ENCODE peak calls at places on chromosome 15, in nine cellular contexts. O is ovary, Z is sigmoid colon, I is WTC11, T is thoracic aorta, Y is adrenal gland, A is testis, C is NB4, Q is brain microvascular endothelial cell. H is an unnamed sample.

GRCh38 chr15:32716216-32716959 is 1.4 kb upstream of the GREM1 start:
- DNase-seq in O (no peak), Z (no peak), I (no peak), T (no peak), Y (no peak), A (no peak), C (no peak), Q (no peak), H (no peak)

GRCh38 chr15:35444557-35445204 is 101.3 kb downstream of the DPH6 start:
- DNase-seq in O (no peak), Z (no peak), I (no peak), T (no peak), Y (no peak), A (no peak), C (peak; percentile 45), Q (peak; percentile 47), H (peak; percentile 50)

GRCh38 chr15:38668433-38669159 is 104.0 kb upstream of the RASGRP1 start:
- DNase-seq in O (no peak), Z (no peak), I (no peak), T (no peak), Y (no peak), A (no peak), C (no peak), Q (no peak), H (no peak)

GRCh38 chr15:35822153-35822552 is 276.2 kb upstream of the DPH6 start:
- DNase-seq in O (no peak), Z (no peak), I (no peak), T (no peak), Y (no peak), A (no peak), C (no peak), Q (no peak), H (no peak)

GRCh38 chr15:81312790-81313543 is 11.0 kb downstream of the STARD5 start:
- DNase-seq in O (peak; percentile 84), Z (peak; percentile 96), I (no peak), T (peak; percentile 84), Y (peak; percentile 94), A (peak; percentile 77), C (peak; percentile 87), Q (peak; percentile 97), H (peak; percentile 98)

GRCh38 chr15:74978503-74978902 is 16.9 kb upstream of the SCAMP5 start:
- DNase-seq in O (no peak), Z (no peak), I (no peak), T (no peak), Y (peak; percentile 79), A (no peak), C (no peak), Q (peak; percentile 69), H (peak; percentile 33)

GRCh38 chr15:27358751-27359434 is 387.9 kb downstream of the GABRG3 start:
- DNase-seq in O (no peak), Z (no peak), I (peak; percentile 82), T (no peak), Y (peak; percentile 11), A (peak; percentile 58), C (peak; percentile 54), Q (no peak), H (peak; percentile 12)

GRCh38 chr15:40327338-40327917 is 3.9 kb downstream of the INAFM2 start:
- DNase-seq in O (no peak), Z (no peak), I (no peak), T (no peak), Y (no peak), A (no peak), C (no peak), Q (no peak), H (no peak)

GRCh38 chr15:68730491-68731317 is 90.0 kb downstream of the ANP32A start:
- DNase-seq in O (peak; percentile 68), Z (peak; percentile 65), I (peak; percentile 39), T (no peak), Y (peak; percentile 37), A (peak; percentile 56), C (peak; percentile 58), Q (peak; percentile 39), H (peak; percentile 44)

GRCh38 chr15:74826372-74826819 is at the start of gene CPLX3:
- DNase-seq in O (peak; percentile 79), Z (no peak), I (peak; percentile 58), T (no peak), Y (peak; percentile 51), A (peak; percentile 52), C (peak; percentile 49), Q (no peak), H (no peak)

GRCh38 chr15:82132116-82132515 is 86.3 kb upstream of the MEX3B start:
- DNase-seq in O (no peak), Z (no peak), I (no peak), T (no peak), Y (no peak), A (no peak), C (no peak), Q (no peak), H (no peak)

DNA sequence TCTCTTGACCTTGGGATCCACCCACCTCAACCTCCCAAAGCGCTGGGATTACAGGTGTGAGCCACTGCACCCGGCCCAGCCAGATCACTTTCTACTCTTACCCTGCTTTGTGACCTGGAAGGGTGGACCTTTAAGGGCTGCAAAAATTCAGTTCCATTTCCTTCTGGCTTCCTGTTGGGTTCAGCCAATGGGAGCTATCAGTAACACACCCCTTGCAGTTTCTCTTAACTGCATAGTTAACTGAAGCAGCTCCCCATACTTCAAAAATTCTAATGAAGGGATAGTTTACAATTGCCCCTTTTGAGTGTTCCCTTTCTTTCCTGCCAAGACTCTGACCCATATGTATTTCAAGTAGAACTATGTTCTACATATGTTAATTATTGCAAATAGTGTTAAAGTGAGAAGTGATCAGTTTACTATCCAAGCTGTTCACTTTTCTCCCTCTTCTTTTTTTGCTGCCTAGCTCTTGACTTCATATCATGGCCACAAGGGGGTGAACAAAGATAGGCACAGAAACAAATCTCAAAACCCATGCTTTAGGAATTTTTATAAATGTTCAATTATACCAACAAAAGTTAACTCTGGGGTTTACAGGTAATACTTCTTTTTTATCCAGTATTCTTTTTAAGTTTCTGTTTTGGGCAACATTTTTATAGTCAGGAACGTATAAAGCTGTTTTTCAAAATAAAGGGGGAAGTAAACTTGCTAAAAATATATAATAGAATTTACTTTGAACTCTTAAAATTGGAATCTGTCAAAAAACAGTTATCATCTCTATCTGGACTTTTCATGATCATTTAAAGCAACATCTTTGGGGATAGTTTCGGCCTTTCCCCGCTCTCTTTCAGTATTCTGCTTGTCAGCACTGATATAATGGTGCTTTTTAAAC is 8.1 kb downstream of the PGBD4 start:
- DNase-seq in O (no peak), Z (no peak), I (no peak), T (no peak), Y (peak; percentile 10), A (no peak), C (peak; percentile 52), Q (peak; percentile 29), H (peak; percentile 47)
- TF ChIP-seq CTCF in O (no peak), Z (no peak), I (peak; percentile 49), T (peak; percentile 37), Y (peak; percentile 51), A (peak; percentile 39), C (peak; percentile 69), Q (peak; percentile 75), H (peak; percentile 85)

GRCh38 chr15:29018406-29018805 is 132.6 kb downstream of the APBA2 start:
- DNase-seq in O (no peak), Z (no peak), I (peak; percentile 68), T (no peak), Y (no peak), A (no peak), C (no peak), Q (no peak), H (no peak)
- TF ChIP-seq CTCF in O (no peak), Z (no peak), I (no peak), T (no peak), Y (no peak), A (no peak), C (no peak), Q (peak; percentile 10), H (no peak)

GRCh38 chr15:23823508-23823907 is 136.4 kb upstream of the NDN start:
- DNase-seq in O (no peak), Z (no peak), I (peak; percentile 75), T (no peak), Y (peak; percentile 23), A (peak; percentile 37), C (peak; percentile 56), Q (no peak), H (no peak)
- TF ChIP-seq CTCF in O (no peak), Z (no peak), I (peak; percentile 28), T (no peak), Y (peak; percentile 56), A (no peak), C (peak; percentile 73), Q (no peak), H (no peak)

GRCh38 chr15:90931737-90932659 is at the start of gene HDDC3:
- DNase-seq in O (peak; percentile 96), Z (peak; percentile 94), I (peak; percentile 96), T (peak; percentile 41), Y (peak; percentile 90), A (peak; percentile 92), C (peak; percentile 96), Q (peak; percentile 70), H (peak; percentile 78)
- TF ChIP-seq CTCF in O (peak; percentile 91), Z (no peak), I (peak; percentile 83), T (peak; percentile 92), Y (peak; percentile 89), A (peak; percentile 93), C (peak; percentile 92), Q (peak; percentile 86), H (peak; percentile 71)

DNA sequence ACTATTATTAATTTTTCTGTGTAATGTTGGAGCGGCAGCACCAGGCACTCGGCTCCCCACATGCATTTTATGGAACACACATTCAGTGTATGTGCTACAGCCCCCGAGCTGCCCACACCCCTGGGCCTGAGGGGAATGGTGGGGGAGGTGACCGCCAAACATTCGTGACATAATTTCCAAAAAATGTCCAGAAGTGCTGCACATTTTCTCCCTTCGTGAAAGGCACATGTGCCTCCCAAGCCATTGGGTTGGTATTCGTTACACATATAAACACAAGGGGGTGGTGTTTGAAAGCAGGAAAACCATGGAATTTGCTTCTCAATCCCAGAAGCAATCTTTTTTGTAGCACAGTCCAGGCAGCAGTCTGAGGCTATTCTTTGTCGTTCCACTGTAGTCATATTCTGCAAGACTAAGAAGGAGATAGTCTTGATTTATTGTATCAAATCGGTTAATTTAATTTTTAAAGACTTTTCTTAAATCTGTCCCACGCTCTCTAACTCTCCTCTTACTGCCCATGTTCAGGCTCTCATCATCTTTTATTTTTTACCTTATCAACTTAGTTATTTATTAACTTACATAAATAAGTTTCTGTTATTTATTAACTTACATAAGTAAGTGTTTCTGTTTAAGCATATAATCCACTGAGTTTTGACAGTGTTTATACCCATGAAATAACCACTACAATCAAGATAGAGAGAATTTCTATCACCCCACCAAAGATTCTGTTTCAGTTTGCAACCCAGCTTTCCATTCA is 39.2 kb upstream of the POLR2M start:
- DNase-seq in O (no peak), Z (no peak), I (no peak), T (no peak), Y (no peak), A (no peak), C (no peak), Q (peak; percentile 61), H (peak; percentile 81)
- TF ChIP-seq CTCF in O (no peak), Z (no peak), I (no peak), T (peak; percentile 49), Y (peak; percentile 47), A (peak; percentile 22), C (no peak), Q (peak; percentile 66), H (peak; percentile 61)

DNA sequence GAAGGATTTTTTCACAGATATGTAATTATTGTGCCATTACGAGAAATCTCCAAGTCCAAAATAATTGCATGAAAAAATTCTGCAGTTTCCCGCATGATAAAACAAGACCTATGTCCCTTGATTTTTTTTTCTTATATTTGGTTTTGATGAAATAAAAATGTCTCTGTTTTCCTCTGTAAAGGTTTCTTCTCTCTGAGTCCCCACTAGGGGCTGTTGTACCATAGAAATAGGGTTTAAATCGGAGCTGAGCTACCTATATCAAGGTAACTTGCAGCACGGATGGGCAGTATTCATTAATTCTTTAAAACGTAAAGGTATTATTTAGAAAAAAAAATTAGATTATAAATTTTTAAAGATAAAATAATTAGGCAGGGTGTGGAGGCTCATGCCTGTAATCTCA is 66.6 kb upstream of the IGF1R start:
- DNase-seq in O (no peak), Z (no peak), I (no peak), T (no peak), Y (no peak), A (no peak), C (no peak), Q (no peak), H (no peak)
- TF ChIP-seq CTCF in O (no peak), Z (no peak), I (no peak), T (no peak), Y (no peak), A (no peak), C (peak; percentile 11), Q (peak; percentile 9), H (no peak)